ENCODE peak calls at places on chromosomes 4 and X, in five cellular contexts. One of them, this sample, is unnamed.

GRCh38 chr4:27094785-27095184 is 234.1 kb downstream of the STIM2 start:
- DNase-seq in SK-N-MC: no peak
- DNase-seq in IMR-90: no peak
- DNase-seq in testis: no peak
- DNase-seq in lower lobe of right lung: no peak
- DNase-seq in this sample: no peak

GRCh38 chr4:93776386-93777080 is 52.0 kb upstream of the ATOH1 start:
- DNase-seq in SK-N-MC: no peak
- DNase-seq in IMR-90: peak
- DNase-seq in testis: no peak
- DNase-seq in lower lobe of right lung: no peak
- DNase-seq in this sample: no peak

GRCh38 chrX:41009816-41010187 is 75.4 kb upstream of the USP9X start:
- DNase-seq in SK-N-MC: no peak
- DNase-seq in IMR-90: no peak
- DNase-seq in testis: no peak
- DNase-seq in lower lobe of right lung: no peak
- DNase-seq in this sample: no peak

GRCh38 chr4:141416677-141417363 is 196.1 kb downstream of the ZNF330 start:
- DNase-seq in SK-N-MC: no peak
- DNase-seq in IMR-90: peak
- DNase-seq in testis: no peak
- DNase-seq in lower lobe of right lung: no peak
- DNase-seq in this sample: no peak

GRCh38 chr4:8221985-8222384 is 22.9 kb downstream of the SH3TC1 start:
- DNase-seq in SK-N-MC: no peak
- DNase-seq in IMR-90: no peak
- DNase-seq in testis: no peak
- DNase-seq in lower lobe of right lung: no peak
- DNase-seq in this sample: no peak

GRCh38 chr4:158410272-158410671 is 111.4 kb upstream of the RXFP1 start:
- DNase-seq in SK-N-MC: no peak
- DNase-seq in IMR-90: peak
- DNase-seq in testis: no peak
- DNase-seq in lower lobe of right lung: no peak
- DNase-seq in this sample: no peak

GRCh38 chrX:41733939-41734338 is 10.0 kb downstream of the GPR82 start:
- DNase-seq in SK-N-MC: no peak
- DNase-seq in IMR-90: no peak
- DNase-seq in testis: no peak
- DNase-seq in lower lobe of right lung: no peak
- DNase-seq in this sample: no peak

GRCh38 chrX:105701310-105702052 is 120.9 kb upstream of the NRK start:
- DNase-seq in SK-N-MC: no peak
- DNase-seq in IMR-90: no peak
- DNase-seq in testis: no peak
- DNase-seq in lower lobe of right lung: no peak
- DNase-seq in this sample: no peak

GRCh38 chrX:48649109-48649508 is 34.5 kb upstream of the WAS start:
- DNase-seq in SK-N-MC: no peak
- DNase-seq in IMR-90: peak
- DNase-seq in testis: no peak
- DNase-seq in lower lobe of right lung: no peak
- DNase-seq in this sample: no peak

GRCh38 chrX:94361241-94361640 is 687.2 kb downstream of the FAM133A start:
- DNase-seq in SK-N-MC: no peak
- DNase-seq in IMR-90: no peak
- DNase-seq in testis: no peak
- DNase-seq in lower lobe of right lung: no peak
- DNase-seq in this sample: no peak

GRCh38 chr4:72886602-72887001 is 182.9 kb downstream of the COX18 start:
- DNase-seq in SK-N-MC: no peak
- DNase-seq in IMR-90: no peak
- DNase-seq in testis: no peak
- DNase-seq in lower lobe of right lung: no peak
- DNase-seq in this sample: no peak

GRCh38 chr4:8393593-8394038 is 46.9 kb downstream of the ACOX3 start:
- DNase-seq in SK-N-MC: no peak
- DNase-seq in IMR-90: peak
- DNase-seq in testis: peak
- DNase-seq in lower lobe of right lung: no peak
- DNase-seq in this sample: no peak

GRCh38 chr4:48998440-48998839 is 12.4 kb downstream of the CWH43 start:
- DNase-seq in SK-N-MC: no peak
- DNase-seq in IMR-90: no peak
- DNase-seq in testis: no peak
- DNase-seq in lower lobe of right lung: no peak
- DNase-seq in this sample: no peak

GRCh38 chr4:184954482-184954881 is 63.8 kb upstream of the HELT start:
- DNase-seq in SK-N-MC: no peak
- DNase-seq in IMR-90: no peak
- DNase-seq in testis: no peak
- DNase-seq in lower lobe of right lung: no peak
- DNase-seq in this sample: no peak

GRCh38 chrX:78123190-78123589 is 16.3 kb downstream of the TAF9B start:
- DNase-seq in SK-N-MC: no peak
- DNase-seq in IMR-90: peak
- DNase-seq in testis: no peak
- DNase-seq in lower lobe of right lung: no peak
- DNase-seq in this sample: no peak

GRCh38 chr4:159312236-159312635 is 209.4 kb downstream of the RAPGEF2 start:
- DNase-seq in SK-N-MC: no peak
- DNase-seq in IMR-90: peak
- DNase-seq in testis: no peak
- DNase-seq in lower lobe of right lung: no peak
- DNase-seq in this sample: no peak

GRCh38 chr4:176193898-176194297 is 1.5 kb downstream of the SPATA4 start:
- DNase-seq in SK-N-MC: no peak
- DNase-seq in IMR-90: peak
- DNase-seq in testis: no peak
- DNase-seq in lower lobe of right lung: no peak
- DNase-seq in this sample: no peak

GRCh38 chr4:65202473-65203264 is 467.6 kb downstream of the EPHA5 start:
- DNase-seq in SK-N-MC: no peak
- DNase-seq in IMR-90: no peak
- DNase-seq in testis: no peak
- DNase-seq in lower lobe of right lung: no peak
- DNase-seq in this sample: no peak

GRCh38 chrX:8042304-8042703 is 115.1 kb upstream of the PNPLA4 start:
- DNase-seq in SK-N-MC: no peak
- DNase-seq in IMR-90: no peak
- DNase-seq in testis: no peak
- DNase-seq in lower lobe of right lung: no peak
- DNase-seq in this sample: no peak

GRCh38 chr4:155900402-155900801 is 3.1 kb upstream of the TDO2 start:
- DNase-seq in SK-N-MC: peak
- DNase-seq in IMR-90: peak
- DNase-seq in testis: no peak
- DNase-seq in lower lobe of right lung: no peak
- DNase-seq in this sample: no peak

GRCh38 chrX:30489323-30489722 is 88.2 kb downstream of the TASL start:
- DNase-seq in SK-N-MC: no peak
- DNase-seq in IMR-90: no peak
- DNase-seq in testis: peak
- DNase-seq in lower lobe of right lung: no peak
- DNase-seq in this sample: no peak

GRCh38 chr4:185265942-185266341 is 56.5 kb downstream of the SNX25 start:
- DNase-seq in SK-N-MC: no peak
- DNase-seq in IMR-90: peak
- DNase-seq in testis: no peak
- DNase-seq in lower lobe of right lung: no peak
- DNase-seq in this sample: no peak

GRCh38 chrX:68443155-68443868 is 10.0 kb upstream of the OPHN1 start:
- DNase-seq in SK-N-MC: no peak
- DNase-seq in IMR-90: peak
- DNase-seq in testis: no peak
- DNase-seq in lower lobe of right lung: peak
- DNase-seq in this sample: no peak

GRCh38 chr4:169975131-169975836 is 50.9 kb downstream of the MFAP3L start:
- DNase-seq in SK-N-MC: no peak
- DNase-seq in IMR-90: no peak
- DNase-seq in testis: no peak
- DNase-seq in lower lobe of right lung: no peak
- DNase-seq in this sample: no peak

GRCh38 chr4:180640193-180640592 is 1603.0 kb upstream of the TENM3 start:
- DNase-seq in SK-N-MC: no peak
- DNase-seq in IMR-90: no peak
- DNase-seq in testis: no peak
- DNase-seq in lower lobe of right lung: no peak
- DNase-seq in this sample: no peak

GRCh38 chr4:44221407-44221806 is 227.2 kb downstream of the KCTD8 start:
- DNase-seq in SK-N-MC: no peak
- DNase-seq in IMR-90: no peak
- DNase-seq in testis: no peak
- DNase-seq in lower lobe of right lung: no peak
- DNase-seq in this sample: no peak

GRCh38 chrX:19683817-19684216 is 168.5 kb upstream of the MAP3K15 start:
- DNase-seq in SK-N-MC: no peak
- DNase-seq in IMR-90: no peak
- DNase-seq in testis: no peak
- DNase-seq in lower lobe of right lung: no peak
- DNase-seq in this sample: no peak

GRCh38 chr4:80184053-80184790 is 13.1 kb upstream of the PRDM8 start:
- DNase-seq in SK-N-MC: no peak
- DNase-seq in IMR-90: peak
- DNase-seq in testis: peak
- DNase-seq in lower lobe of right lung: peak
- DNase-seq in this sample: no peak

GRCh38 chrX:17737707-17738001 is 361 bp downstream of the SCML1 start:
- DNase-seq in SK-N-MC: no peak
- DNase-seq in IMR-90: no peak
- DNase-seq in testis: no peak
- DNase-seq in lower lobe of right lung: no peak
- DNase-seq in this sample: no peak

GRCh38 chr4:40718571-40718970 is 31.2 kb upstream of the NSUN7 start:
- DNase-seq in SK-N-MC: no peak
- DNase-seq in IMR-90: no peak
- DNase-seq in testis: no peak
- DNase-seq in lower lobe of right lung: no peak
- DNase-seq in this sample: no peak

GRCh38 chr4:38917481-38918025 is 49.9 kb downstream of the FAM114A1 start:
- DNase-seq in SK-N-MC: no peak
- DNase-seq in IMR-90: peak
- DNase-seq in testis: no peak
- DNase-seq in lower lobe of right lung: no peak
- DNase-seq in this sample: no peak

GRCh38 chr4:137370699-137371098 is 161.6 kb downstream of the PCDH18 start:
- DNase-seq in SK-N-MC: no peak
- DNase-seq in IMR-90: peak
- DNase-seq in testis: no peak
- DNase-seq in lower lobe of right lung: no peak
- DNase-seq in this sample: no peak

GRCh38 chr4:137370206-137370633 is 162.1 kb downstream of the PCDH18 start:
- DNase-seq in SK-N-MC: no peak
- DNase-seq in IMR-90: peak
- DNase-seq in testis: no peak
- DNase-seq in lower lobe of right lung: no peak
- DNase-seq in this sample: no peak

GRCh38 chr4:137363496-137363895 is 168.8 kb downstream of the PCDH18 start:
- DNase-seq in SK-N-MC: no peak
- DNase-seq in IMR-90: no peak
- DNase-seq in testis: no peak
- DNase-seq in lower lobe of right lung: no peak
- DNase-seq in this sample: no peak

GRCh38 chr4:137361756-137362470 is 170.4 kb downstream of the PCDH18 start:
- DNase-seq in SK-N-MC: no peak
- DNase-seq in IMR-90: peak
- DNase-seq in testis: no peak
- DNase-seq in lower lobe of right lung: no peak
- DNase-seq in this sample: no peak

DNA sequence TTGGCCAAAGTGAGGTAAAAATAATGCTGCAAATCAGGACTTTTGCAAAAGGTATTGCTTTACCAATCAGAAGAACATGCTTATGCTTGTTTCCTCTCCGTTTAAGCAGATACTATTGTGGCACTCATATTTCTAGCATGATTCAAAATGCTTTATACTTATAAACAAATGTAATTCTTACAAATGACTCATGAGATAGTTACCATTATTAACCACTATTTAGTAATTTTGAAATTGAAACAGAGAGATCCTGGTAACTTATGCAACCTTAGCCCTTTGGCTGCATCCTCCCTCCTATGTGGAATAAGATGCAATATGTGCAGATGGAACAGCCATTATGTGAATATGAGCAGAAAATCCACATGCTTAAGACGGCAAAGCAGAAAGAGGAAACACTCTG is 164.7 kb downstream of the PCDH18 start:
- DNase-seq in SK-N-MC: no peak
- DNase-seq in IMR-90: peak
- DNase-seq in testis: no peak
- DNase-seq in lower lobe of right lung: no peak
- DNase-seq in this sample: no peak
- H3K27ac ChIP-seq in SK-N-MC: no peak
- H3K27ac ChIP-seq in IMR-90: peak
- H3K27ac ChIP-seq in testis: no peak
- H3K27ac ChIP-seq in lower lobe of right lung: no peak
- H3K27ac ChIP-seq in this sample: no peak

GRCh38 chrX:133921084-133921483 is 64.3 kb downstream of the GPC3 start:
- DNase-seq in SK-N-MC: no peak
- DNase-seq in IMR-90: no peak
- DNase-seq in testis: no peak
- DNase-seq in lower lobe of right lung: no peak
- DNase-seq in this sample: no peak

GRCh38 chrX:133921764-133922389 is 63.5 kb downstream of the GPC3 start:
- DNase-seq in SK-N-MC: no peak
- DNase-seq in IMR-90: peak
- DNase-seq in testis: peak
- DNase-seq in lower lobe of right lung: peak
- DNase-seq in this sample: no peak

GRCh38 chrX:133923113-133923512 is 62.3 kb downstream of the GPC3 start:
- DNase-seq in SK-N-MC: no peak
- DNase-seq in IMR-90: no peak
- DNase-seq in testis: no peak
- DNase-seq in lower lobe of right lung: no peak
- DNase-seq in this sample: no peak

GRCh38 chrX:133923548-133923947 is 61.8 kb downstream of the GPC3 start:
- DNase-seq in SK-N-MC: no peak
- DNase-seq in IMR-90: no peak
- DNase-seq in testis: no peak
- DNase-seq in lower lobe of right lung: no peak
- DNase-seq in this sample: no peak

GRCh38 chrX:133922390-133922772 is 63.0 kb downstream of the GPC3 start:
- DNase-seq in SK-N-MC: no peak
- DNase-seq in IMR-90: no peak
- DNase-seq in testis: no peak
- DNase-seq in lower lobe of right lung: no peak
- DNase-seq in this sample: no peak
- H3K27ac ChIP-seq in SK-N-MC: no peak
- H3K27ac ChIP-seq in IMR-90: no peak
- H3K27ac ChIP-seq in testis: no peak
- H3K27ac ChIP-seq in lower lobe of right lung: no peak
- H3K27ac ChIP-seq in this sample: no peak

GRCh38 chr4:77771566-77771965 is 47.6 kb downstream of the CNOT6L start:
- DNase-seq in SK-N-MC: no peak
- DNase-seq in IMR-90: no peak
- DNase-seq in testis: no peak
- DNase-seq in lower lobe of right lung: no peak
- DNase-seq in this sample: no peak
- H3K27ac ChIP-seq in SK-N-MC: no peak
- H3K27ac ChIP-seq in IMR-90: no peak
- H3K27ac ChIP-seq in testis: no peak
- H3K27ac ChIP-seq in lower lobe of right lung: no peak
- H3K27ac ChIP-seq in this sample: no peak

GRCh38 chrX:132875705-132876508 is 82.5 kb downstream of the HS6ST2 start:
- DNase-seq in SK-N-MC: no peak
- DNase-seq in IMR-90: no peak
- DNase-seq in testis: no peak
- DNase-seq in lower lobe of right lung: no peak
- DNase-seq in this sample: no peak
- H3K27ac ChIP-seq in SK-N-MC: no peak
- H3K27ac ChIP-seq in IMR-90: no peak
- H3K27ac ChIP-seq in testis: no peak
- H3K27ac ChIP-seq in lower lobe of right lung: no peak
- H3K27ac ChIP-seq in this sample: no peak